ENCODE peak calls at places on chromosome 4, in nine cellular contexts. Q, W, A, O, R, I, Z, E and C are unnamed samples.

GRCh38 chr4:155889036-155889793 is 14.3 kb upstream of the TDO2 start:
- DNase-seq in Q (no peak), W (no peak), A (no peak), O (no peak), R (no peak), I (no peak), Z (peak; percentile 85), E (no peak), C (no peak)

GRCh38 chr4:88967883-88968316 is 89.1 kb downstream of the FAM13A start:
- DNase-seq in Q (no peak), W (no peak), A (no peak), O (no peak), R (no peak), I (no peak), Z (no peak), E (no peak), C (no peak)

GRCh38 chr4:92305148-92305877 is 1.5 kb downstream of the GRID2 start:
- DNase-seq in Q (peak; percentile 59), W (peak; percentile 87), A (peak; percentile 86), O (peak; percentile 71), R (peak; percentile 25), I (peak; percentile 51), Z (peak; percentile 4), E (peak; percentile 72), C (peak; percentile 18)

GRCh38 chr4:31275906-31276305 is 555.7 kb downstream of the PCDH7 start:
- DNase-seq in Q (no peak), W (no peak), A (no peak), O (no peak), R (no peak), I (no peak), Z (no peak), E (no peak), C (no peak)

GRCh38 chr4:104868942-104869341 is 277.7 kb upstream of the TET2 start:
- DNase-seq in Q (no peak), W (no peak), A (no peak), O (no peak), R (no peak), I (no peak), Z (no peak), E (no peak), C (no peak)

GRCh38 chr4:147707892-147708672 is 23.8 kb upstream of the ARHGAP10 start:
- DNase-seq in Q (peak; percentile 54), W (peak; percentile 58), A (peak; percentile 35), O (no peak), R (no peak), I (no peak), Z (no peak), E (no peak), C (no peak)

GRCh38 chr4:156799121-156799589 is 172.4 kb downstream of the PDGFC start:
- DNase-seq in Q (no peak), W (no peak), A (no peak), O (no peak), R (no peak), I (no peak), Z (no peak), E (no peak), C (no peak)

GRCh38 chr4:1172971-1173757 is 781 bp upstream of the SPON2 start:
- DNase-seq in Q (no peak), W (no peak), A (no peak), O (peak; percentile 61), R (no peak), I (peak; percentile 50), Z (no peak), E (no peak), C (no peak)

GRCh38 chr4:80221161-80221560 is 23.9 kb downstream of the PRDM8 start:
- DNase-seq in Q (peak; percentile 33), W (no peak), A (no peak), O (no peak), R (no peak), I (no peak), Z (no peak), E (no peak), C (no peak)

GRCh38 chr4:123631699-123632098 is 235.1 kb downstream of the SPRY1 start:
- DNase-seq in Q (no peak), W (no peak), A (no peak), O (no peak), R (no peak), I (no peak), Z (no peak), E (no peak), C (no peak)

GRCh38 chr4:174318829-174319764 is 35.4 kb downstream of the CEP44 start:
- DNase-seq in Q (peak; percentile 39), W (peak; percentile 45), A (peak; percentile 8), O (no peak), R (no peak), I (no peak), Z (no peak), E (no peak), C (no peak)

GRCh38 chr4:184746532-184746870 is 12.6 kb upstream of the CENPU start:
- DNase-seq in Q (no peak), W (peak; percentile 58), A (no peak), O (no peak), R (no peak), I (no peak), Z (peak; percentile 70), E (no peak), C (no peak)

GRCh38 chr4:184745747-184746531 is 12.0 kb upstream of the CENPU start:
- DNase-seq in Q (peak; percentile 83), W (peak; percentile 81), A (peak; percentile 70), O (no peak), R (peak; percentile 57), I (peak; percentile 75), Z (peak; percentile 47), E (peak; percentile 41), C (peak; percentile 72)

GRCh38 chr4:184744251-184744650 is 10.4 kb upstream of the CENPU start:
- DNase-seq in Q (no peak), W (no peak), A (no peak), O (no peak), R (no peak), I (no peak), Z (no peak), E (no peak), C (no peak)

GRCh38 chr4:184748251-184748652 is 14.4 kb upstream of the CENPU start:
- DNase-seq in Q (no peak), W (no peak), A (no peak), O (peak; percentile 71), R (peak; percentile 65), I (no peak), Z (no peak), E (no peak), C (no peak)

DNA sequence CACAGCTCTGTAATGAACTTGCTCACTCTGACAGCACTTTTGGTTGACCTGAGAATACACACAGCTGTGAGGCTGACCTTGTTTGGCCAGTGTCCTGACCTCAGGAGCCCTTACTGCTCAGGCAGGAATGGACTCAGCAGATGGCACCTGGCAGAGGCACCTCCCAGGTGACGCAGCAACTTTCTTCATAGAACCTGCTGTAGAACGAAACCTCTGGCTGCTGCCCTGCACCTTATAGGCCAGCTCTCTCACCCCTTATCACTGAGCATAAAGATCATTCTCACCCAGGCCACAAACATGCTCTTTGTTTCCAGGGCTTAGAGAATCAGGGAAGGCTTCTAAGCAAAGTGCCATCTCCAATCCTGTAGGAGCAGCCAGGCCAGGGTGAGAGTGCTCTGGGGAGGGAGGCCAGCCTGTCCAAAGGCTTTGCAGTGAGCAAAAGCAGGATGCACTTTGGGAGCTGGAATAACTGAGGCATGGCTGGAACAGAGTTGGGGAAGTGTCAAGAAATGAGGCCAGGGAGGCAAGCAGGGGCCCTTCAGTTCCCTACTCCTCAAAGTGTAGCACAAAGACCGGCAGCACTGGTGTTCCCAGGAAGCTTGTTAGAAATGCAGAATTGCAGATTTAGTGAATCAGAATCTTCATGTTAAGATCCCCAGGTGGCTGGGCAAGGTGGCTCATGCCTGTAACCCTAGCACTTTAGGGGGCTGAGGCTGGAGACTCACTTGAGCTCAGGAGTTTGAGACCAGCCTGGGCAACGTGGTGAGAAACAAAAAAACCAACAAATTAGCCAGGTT is 13.3 kb upstream of the CENPU start:
- DNase-seq in Q (peak; percentile 96), W (no peak), A (no peak), O (no peak), R (peak; percentile 44), I (no peak), Z (no peak), E (no peak), C (no peak)
- TF ChIP-seq CTCF in Q (no peak), W (no peak), A (no peak), O (no peak), R (no peak), I (no peak), Z (no peak), E (no peak), C (no peak)

DNA sequence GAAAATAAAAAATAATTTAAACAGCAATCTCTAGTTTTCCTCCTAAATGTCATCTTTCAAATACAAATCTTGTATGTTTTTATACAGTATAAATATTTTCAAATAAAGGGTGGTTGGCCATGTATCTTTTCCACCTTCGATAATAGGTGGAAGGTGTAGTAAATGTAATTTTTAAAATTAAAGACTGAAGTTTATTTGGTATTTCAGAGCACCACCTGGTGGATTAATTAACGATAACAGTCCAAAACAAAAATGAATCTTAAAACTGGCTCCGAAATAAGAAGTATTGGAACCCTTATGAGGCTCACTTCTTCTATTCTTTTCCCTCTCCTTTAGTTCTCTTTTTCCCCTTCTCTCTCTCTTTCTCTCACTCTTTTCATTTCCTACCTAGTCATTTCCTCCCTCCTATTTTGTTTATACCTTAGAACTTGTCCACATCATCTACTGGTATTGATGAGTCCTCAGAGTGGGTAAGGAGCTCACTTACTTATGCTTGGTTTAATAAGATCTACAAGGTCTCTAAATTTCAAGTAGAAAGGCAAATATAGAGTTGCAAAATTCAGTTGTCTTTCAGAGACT is 82.9 kb upstream of the EXOC1L start:
- DNase-seq in Q (peak; percentile 19), W (no peak), A (no peak), O (no peak), R (no peak), I (no peak), Z (no peak), E (no peak), C (no peak)
- TF ChIP-seq CTCF in Q (peak; percentile 37), W (peak; percentile 28), A (peak; percentile 73), O (peak; percentile 43), R (peak; percentile 45), I (no peak), Z (peak; percentile 28), E (peak; percentile 42), C (peak; percentile 43)

GRCh38 chr4:181017038-181017437 is 1226.2 kb upstream of the TENM3 start:
- DNase-seq in Q (no peak), W (no peak), A (no peak), O (no peak), R (no peak), I (no peak), Z (no peak), E (no peak), C (no peak)
- TF ChIP-seq CTCF in Q (no peak), W (no peak), A (no peak), O (no peak), R (no peak), I (no peak), Z (no peak), E (no peak), C (no peak)

DNA sequence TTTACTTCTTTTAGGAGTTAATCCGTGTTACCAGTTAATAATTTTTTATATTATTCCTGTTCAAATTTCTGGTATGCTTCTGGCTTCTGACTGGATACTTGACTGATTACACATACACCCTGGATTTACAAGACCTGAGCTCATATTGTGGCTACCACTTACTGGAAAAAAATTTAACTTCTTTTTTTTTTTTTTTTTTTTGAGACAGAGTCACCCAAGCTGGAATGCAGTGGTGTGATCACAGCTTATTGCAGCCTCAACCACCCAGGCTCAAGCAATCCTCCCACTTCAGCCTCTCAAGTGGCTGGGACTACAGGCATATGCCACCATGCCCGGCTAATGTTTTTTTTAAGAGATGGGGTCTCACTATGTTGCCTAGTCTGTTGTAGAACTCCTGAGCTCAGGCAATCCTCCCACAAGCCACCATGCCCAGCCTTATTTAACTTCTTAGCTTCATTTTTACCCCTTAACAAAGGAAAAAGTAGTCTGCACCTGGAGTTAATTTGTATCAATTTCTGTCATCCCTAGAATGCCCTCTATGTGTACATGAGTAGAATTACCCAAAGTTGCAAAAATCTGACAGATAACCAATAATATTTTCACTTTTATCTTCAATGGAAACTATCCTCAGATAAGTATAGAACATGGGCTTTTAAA is 50.3 kb downstream of the TMEM165 start:
- DNase-seq in Q (no peak), W (no peak), A (no peak), O (no peak), R (no peak), I (no peak), Z (peak; percentile 35), E (no peak), C (no peak)
- TF ChIP-seq CTCF in Q (no peak), W (no peak), A (no peak), O (no peak), R (no peak), I (no peak), Z (no peak), E (no peak), C (no peak)